ENCODE peak calls at places on chromosomes 3 and 15, in four cellular contexts. C is HCT116, F is GM23248, N is PC-3. V is an unnamed sample.

GRCh38 chr3:13378155-13378554 is 42.0 kb downstream of the NUP210 start:
- DNase-seq in C (no peak), F (peak; percentile 24), N (no peak), V (no peak)

GRCh38 chr3:150256336-150256735 is 151.8 kb upstream of the TSC22D2 start:
- DNase-seq in C (no peak), F (no peak), N (no peak), V (no peak)

GRCh38 chr15:101207867-101208288 is 44.0 kb downstream of the CHSY1 start:
- DNase-seq in C (no peak), F (peak; percentile 85), N (peak; percentile 13), V (no peak)

GRCh38 chr3:46058981-46059380 is 31.7 kb upstream of the XCR1 start:
- DNase-seq in C (no peak), F (no peak), N (no peak), V (no peak)

GRCh38 chr3:138468451-138468850 is 34.0 kb downstream of the ESYT3 start:
- DNase-seq in C (no peak), F (no peak), N (no peak), V (no peak)

GRCh38 chr3:131868203-131868602 is 166.6 kb downstream of the CPNE4 start:
- DNase-seq in C (no peak), F (no peak), N (no peak), V (no peak)

GRCh38 chr15:38252481-38253311 is at the start of gene SPRED1:
- DNase-seq in C (no peak), F (peak; percentile 88), N (peak; percentile 53), V (peak; percentile 19)

GRCh38 chr3:34842706-34843478 is 796.4 kb upstream of the ARPP21 start:
- DNase-seq in C (no peak), F (no peak), N (no peak), V (no peak)

GRCh38 chr3:144104146-144104545 is 132.5 kb downstream of the DIPK2A start:
- DNase-seq in C (no peak), F (no peak), N (no peak), V (no peak)

GRCh38 chr3:155745795-155746550 is 1.1 kb upstream of the PLCH1 start:
- DNase-seq in C (peak; percentile 45), F (peak; percentile 65), N (peak; percentile 74), V (no peak)

GRCh38 chr15:88057836-88058235 is 198.7 kb downstream of the NTRK3 start:
- DNase-seq in C (no peak), F (no peak), N (no peak), V (no peak)

GRCh38 chr3:114362815-114363214 is 69.0 kb downstream of the TIGIT start:
- DNase-seq in C (peak; percentile 33), F (peak; percentile 68), N (peak; percentile 37), V (peak; percentile 46)

GRCh38 chr3:171711461-171711860 is 98.8 kb downstream of the PLD1 start:
- DNase-seq in C (no peak), F (peak; percentile 18), N (no peak), V (no peak)

GRCh38 chr15:62452016-62452415 is 286.9 kb upstream of the C2CD4B start:
- DNase-seq in C (no peak), F (no peak), N (no peak), V (no peak)

GRCh38 chr15:39193611-39194010 is 387.3 kb upstream of the THBS1 start:
- DNase-seq in C (no peak), F (peak; percentile 41), N (no peak), V (no peak)

GRCh38 chr3:129534428-129535027 is 6.1 kb downstream of the RHO start:
- DNase-seq in C (no peak), F (no peak), N (no peak), V (no peak)

DNA sequence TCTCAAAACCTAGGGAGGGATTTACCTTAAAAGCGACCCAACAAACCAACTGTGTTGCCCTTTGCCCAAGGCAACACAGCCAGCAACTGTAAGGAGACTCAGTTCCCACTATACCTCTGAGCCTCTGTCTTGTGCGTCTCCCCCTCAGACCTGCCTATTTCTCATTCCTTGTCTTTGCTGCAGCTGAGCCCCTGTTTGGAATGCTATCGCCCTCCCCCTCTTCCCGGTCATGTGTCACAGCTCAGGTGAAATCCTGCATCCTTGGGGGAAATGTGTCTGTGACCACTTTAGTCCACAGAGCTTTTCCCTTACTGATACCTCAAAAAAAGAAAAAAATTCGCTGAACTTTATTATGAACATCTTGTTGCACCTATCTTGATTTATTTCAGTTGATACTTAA is 52.0 kb upstream of the LRIG1 start:
- DNase-seq in C (no peak), F (no peak), N (no peak), V (no peak)
- H3K4me2 ChIP-seq in C (no peak overlapping the region), F (no peak overlapping the region), N (no peak overlapping the region), V (no peak overlapping the region)

DNA sequence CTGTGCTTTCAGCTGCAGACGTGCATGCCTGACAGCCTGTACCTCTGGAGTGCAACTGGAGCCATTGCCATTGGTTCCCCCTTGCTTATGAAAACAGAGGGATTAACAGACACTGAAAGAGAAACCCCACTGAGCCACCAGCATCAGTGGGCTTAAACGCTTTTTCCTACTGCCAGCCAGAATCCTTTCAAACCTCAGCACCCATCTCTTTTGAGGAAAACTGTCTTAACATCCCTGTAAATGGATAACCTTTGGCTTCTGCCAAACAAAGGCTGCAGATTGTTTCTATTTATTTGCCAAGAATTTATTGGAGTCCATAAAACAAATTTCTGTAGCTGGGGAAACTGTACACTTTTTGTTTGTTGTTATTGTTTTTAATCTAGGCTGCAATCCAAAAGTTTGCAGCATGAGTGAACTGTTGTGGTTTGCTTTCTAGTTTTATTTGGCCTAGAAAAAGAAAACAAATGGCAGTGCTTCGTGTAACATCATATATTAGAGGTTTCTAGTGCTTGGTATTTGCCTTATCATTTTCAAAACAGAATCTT is 369.2 kb upstream of the IL12A start:
- DNase-seq in C (no peak), F (peak; percentile 62), N (peak; percentile 79), V (no peak)
- TF ChIP-seq EZH2phosphoT487 in C (no peak), F (no peak), N (no peak), V (no peak)

GRCh38 chr15:42108189-42108588 is 13.8 kb upstream of the PLA2G4D start:
- DNase-seq in C (no peak), F (no peak), N (no peak), V (no peak)

GRCh38 chr15:42108808-42109207 is 14.4 kb upstream of the PLA2G4D start:
- DNase-seq in C (no peak), F (no peak), N (no peak), V (no peak)

GRCh38 chr15:42111924-42112323 is 17.6 kb upstream of the PLA2G4D start:
- DNase-seq in C (no peak), F (no peak), N (no peak), V (peak; percentile 55)

GRCh38 chr15:42107483-42107882 is 13.1 kb upstream of the PLA2G4D start:
- DNase-seq in C (no peak), F (peak; percentile 13), N (no peak), V (no peak)

GRCh38 chr15:42110367-42110766 is 16.0 kb upstream of the PLA2G4D start:
- DNase-seq in C (no peak), F (no peak), N (no peak), V (no peak)
- H3K4me2 ChIP-seq in C (no peak overlapping the region), F (no peak overlapping the region), N (no peak overlapping the region), V (no peak overlapping the region)

GRCh38 chr3:5572168-5572567 is 384.7 kb downstream of the EDEM1 start:
- DNase-seq in C (no peak), F (no peak), N (no peak), V (no peak)

GRCh38 chr3:5565026-5565425 is 377.5 kb downstream of the EDEM1 start:
- DNase-seq in C (no peak), F (no peak), N (no peak), V (no peak)

GRCh38 chr3:5569152-5569551 is 381.6 kb downstream of the EDEM1 start:
- DNase-seq in C (no peak), F (no peak), N (no peak), V (no peak)

GRCh38 chr3:5567113-5567512 is 379.6 kb downstream of the EDEM1 start:
- DNase-seq in C (no peak), F (no peak), N (no peak), V (no peak)

GRCh38 chr3:5568451-5568850 is 380.9 kb downstream of the EDEM1 start:
- DNase-seq in C (peak; percentile 34), F (no peak), N (peak; percentile 61), V (no peak)
- TF ChIP-seq EZH2phosphoT487 in C (no peak), F (no peak), N (no peak), V (no peak)